ENCODE peak calls at places on chromosomes 7 and 10, in eight cellular contexts. U, O, W, R, B, I, E and Q are unnamed samples.

GRCh38 chr7:148700693-148701092 is 2.0 kb downstream of the CUL1 start:
- DNase-seq in E (peak; percentile 43), R (no peak), O (peak; percentile 42), B (peak; percentile 25), I (no peak), U (no peak), W (no peak), Q (peak; percentile 82)

GRCh38 chr10:43981232-43981631 is 332.6 kb upstream of the ZNF32 start:
- DNase-seq in O (no peak), B (no peak), U (no peak), R (no peak), W (no peak), I (no peak), E (no peak), Q (peak; percentile 29)

GRCh38 chr10:43854042-43854441 is 205.4 kb upstream of the ZNF32 start:
- DNase-seq in B (peak; percentile 84), W (no peak), E (no peak), I (no peak), R (no peak), U (peak; percentile 58), O (no peak), Q (no peak)

GRCh38 chr10:2076528-2076927 is 339.2 kb upstream of the ADARB2 start:
- DNase-seq in U (no peak), I (no peak), O (no peak), R (no peak), B (no peak), W (no peak), E (no peak), Q (no peak)

GRCh38 chr10:74754397-74754796 is 72.0 kb upstream of the KAT6B start:
- DNase-seq in O (no peak), R (no peak), I (no peak), E (no peak), U (no peak), B (no peak), W (no peak), Q (no peak)

GRCh38 chr10:110733256-110733952 is 89.3 kb downstream of the RBM20 start:
- DNase-seq in B (peak; percentile 16), U (no peak), E (no peak), O (no peak), I (no peak), R (no peak), W (no peak), Q (peak; percentile 86)

GRCh38 chr7:156985101-156985967 is 25.1 kb downstream of the MNX1 start:
- DNase-seq in E (peak; percentile 15), R (no peak), W (no peak), O (no peak), U (peak; percentile 66), I (no peak), B (no peak), Q (peak; percentile 5)

GRCh38 chr7:135777626-135778398 is 29.2 kb upstream of the FAM180A start:
- DNase-seq in B (peak; percentile 16), U (no peak), R (no peak), O (no peak), W (no peak), E (no peak), I (no peak), Q (no peak)

GRCh38 chr7:29135851-29136250 is 10.5 kb downstream of the CPVL start:
- DNase-seq in B (no peak), E (no peak), W (no peak), R (no peak), U (no peak), I (no peak), O (no peak), Q (no peak)

GRCh38 chr7:143372070-143372469 is 9.1 kb upstream of the ZYX start:
- DNase-seq in E (peak; percentile 95), I (peak; percentile 51), W (no peak), O (peak; percentile 41), U (no peak), R (no peak), B (peak; percentile 81), Q (no peak)

GRCh38 chr10:52146766-52147165 is 167.3 kb upstream of the DKK1 start:
- DNase-seq in W (no peak), R (no peak), I (no peak), E (no peak), O (no peak), B (no peak), U (no peak), Q (no peak)

GRCh38 chr7:8125680-8126444 is 136.1 kb downstream of the ICA1 start:
- DNase-seq in W (no peak), E (peak; percentile 25), O (peak; percentile 77), I (no peak), U (no peak), B (no peak), R (no peak), Q (peak; percentile 75)

DNA sequence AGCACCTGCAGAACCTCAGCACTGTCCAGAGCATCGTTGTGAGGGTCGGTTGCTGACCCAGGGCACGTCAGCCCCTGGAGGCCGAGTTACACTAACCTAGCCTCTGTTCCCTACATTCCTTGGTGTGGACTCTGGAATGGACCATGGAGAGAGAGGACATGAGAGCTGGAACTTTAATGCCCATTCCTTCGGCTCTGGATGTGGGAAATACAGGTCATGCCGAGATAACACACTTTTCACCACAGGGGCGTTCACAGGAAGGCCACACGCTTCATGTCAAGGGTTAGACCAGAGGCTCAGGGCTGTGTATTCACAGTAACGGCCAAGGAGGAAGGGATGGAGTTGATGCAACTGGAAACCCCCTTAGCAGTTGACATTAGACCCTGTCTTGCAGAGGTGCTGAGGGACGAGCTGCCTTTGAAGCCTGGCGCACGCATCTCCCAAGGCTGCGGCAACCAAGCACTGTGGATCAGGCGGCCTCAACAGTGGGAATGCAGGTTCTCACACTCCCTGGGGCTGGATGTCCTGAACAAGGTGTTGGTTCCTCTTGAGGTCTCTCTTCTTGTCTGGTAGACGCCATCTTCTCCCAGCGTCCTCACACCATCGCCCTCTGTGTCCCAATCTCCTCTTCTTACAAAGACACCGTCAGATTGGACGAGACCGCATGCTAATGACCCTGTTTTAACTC is 245.2 kb downstream of the KLF6 start:
- DNase-seq in U (no peak), E (no peak), O (no peak), W (no peak), B (no peak), R (no peak), I (no peak), Q (no peak)
- H3K27me3 ChIP-seq in U (no peaks in the 10 kb centered on the region), E (no peaks in the 10 kb centered on the region), O (no peaks in the 10 kb centered on the region), W (no peaks in the 10 kb centered on the region), B (no peaks in the 10 kb centered on the region), R (no peaks in the 10 kb centered on the region), I (no peaks in the 10 kb centered on the region), Q (no peaks in the 10 kb centered on the region)

DNA sequence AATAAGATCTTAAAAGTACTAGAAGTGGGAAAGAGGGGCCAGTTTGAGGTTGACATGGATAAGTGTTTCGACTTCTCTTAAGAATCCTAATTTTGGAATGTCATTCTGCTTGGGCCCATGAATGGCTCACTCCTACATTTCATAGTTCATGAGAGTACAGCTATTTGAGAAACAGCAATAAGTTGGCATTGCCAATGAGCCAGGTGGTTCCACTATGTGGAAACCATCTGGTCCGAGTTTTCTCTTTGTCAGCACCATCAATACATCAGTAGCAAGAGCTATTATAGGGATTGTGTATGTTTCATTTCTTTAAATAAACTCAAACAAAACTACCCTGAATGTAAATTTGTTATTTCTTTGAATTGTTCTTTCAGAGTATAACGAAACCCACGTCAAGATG is 78.1 kb upstream of the NEBL start:
- DNase-seq in W (no peak), R (no peak), U (no peak), O (no peak), B (no peak), I (no peak), E (no peak), Q (peak; percentile 81)
- H3K27me3 ChIP-seq in W (no peaks in the 10 kb centered on the region), R (no peaks in the 10 kb centered on the region), U (no peaks in the 10 kb centered on the region), O (no peaks in the 10 kb centered on the region), B (no peaks in the 10 kb centered on the region), I (no peaks in the 10 kb centered on the region), E (no peaks in the 10 kb centered on the region), Q (no peaks in the 10 kb centered on the region)

GRCh38 chr7:158075633-158076001 is 512.0 kb downstream of the PTPRN2 start:
- DNase-seq in W (no peak), B (no peak), U (no peak), R (no peak), E (no peak), I (no peak), O (no peak), Q (no peak)

GRCh38 chr7:158070222-158070920 is 517.3 kb downstream of the PTPRN2 start:
- DNase-seq in E (no peak), U (no peak), W (no peak), B (no peak), O (no peak), R (no peak), I (no peak), Q (no peak)

GRCh38 chr7:158073845-158074840 is 513.5 kb downstream of the PTPRN2 start:
- DNase-seq in E (no peak), B (no peak), W (no peak), I (no peak), O (no peak), U (no peak), R (no peak), Q (no peak)

GRCh38 chr7:158074896-158075632 is 512.6 kb downstream of the PTPRN2 start:
- DNase-seq in U (no peak), W (no peak), B (no peak), O (no peak), E (no peak), I (no peak), R (no peak), Q (no peak)

DNA sequence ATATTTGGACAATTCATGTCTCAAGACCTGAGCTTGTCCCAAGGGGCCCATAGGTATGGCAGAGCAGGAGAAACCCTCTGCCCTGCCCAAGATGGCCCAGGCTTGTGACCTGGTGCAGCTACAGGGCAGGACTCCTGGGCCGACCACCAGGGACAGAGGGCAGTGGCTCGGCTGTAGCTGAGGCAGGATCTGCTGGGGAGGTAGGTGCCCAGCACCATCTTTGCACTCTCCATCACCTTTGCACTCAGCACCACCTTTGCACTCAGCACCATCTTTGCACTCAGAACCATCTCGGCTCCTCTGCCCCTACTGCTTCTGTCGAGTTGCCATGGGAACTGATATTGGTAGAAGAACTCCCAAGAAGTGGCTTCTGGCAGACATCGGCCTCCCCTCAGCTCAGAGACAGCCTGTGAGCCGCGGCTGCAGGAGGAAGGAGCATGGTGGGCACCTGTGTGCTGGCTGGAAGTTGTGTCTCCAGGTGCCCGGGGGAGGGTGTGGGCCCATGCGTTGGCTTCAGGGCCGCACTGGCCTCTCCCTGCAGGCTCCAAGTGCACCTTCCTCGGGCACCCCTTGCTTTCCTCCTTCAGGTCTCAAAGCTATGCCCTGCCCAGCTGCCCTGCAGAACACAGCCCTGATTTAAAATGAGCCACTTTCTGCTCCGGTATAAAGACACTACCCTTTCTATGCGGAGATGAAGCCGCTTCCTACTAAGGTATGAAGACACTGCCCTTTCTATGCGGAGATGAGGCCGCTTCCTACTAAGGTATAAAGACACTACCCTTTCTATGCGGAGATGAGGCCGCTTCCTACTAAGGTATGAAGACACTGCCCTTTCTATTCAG is 514.5 kb downstream of the PTPRN2 start:
- DNase-seq in O (no peak), R (no peak), W (no peak), E (no peak), U (no peak), B (no peak), I (no peak), Q (no peak)
- H3K27me3 ChIP-seq in O (no peaks in the 10 kb centered on the region), R (no peaks in the 10 kb centered on the region), W (no peaks in the 10 kb centered on the region), E (no peaks in the 10 kb centered on the region), U (peaks cover 18% of the 10 kb centered on the region), B (no peaks in the 10 kb centered on the region), I (no peaks in the 10 kb centered on the region), Q (peaks cover 62% of the 10 kb centered on the region)

DNA sequence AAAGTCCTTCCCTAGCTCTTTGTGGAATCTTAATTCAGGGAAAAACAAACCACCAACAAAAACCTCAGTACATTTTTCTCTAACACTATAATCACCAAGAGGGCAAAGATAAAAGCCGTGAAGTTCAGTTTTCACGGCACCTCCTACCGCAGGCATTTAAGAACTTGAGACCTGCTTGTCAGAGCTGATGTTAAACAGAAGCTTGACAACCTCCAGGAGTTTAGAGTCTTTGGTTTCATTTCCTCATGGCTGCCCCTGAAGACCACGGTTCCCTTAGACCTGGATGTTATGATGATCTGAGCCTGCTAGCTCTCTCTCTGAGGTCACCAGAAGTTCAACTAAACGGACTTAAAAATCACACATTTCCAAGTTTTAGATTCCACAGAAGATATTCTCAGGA is 258.1 kb downstream of the GFRA1 start:
- DNase-seq in I (no peak), R (no peak), U (no peak), O (no peak), W (no peak), B (no peak), E (no peak), Q (peak; percentile 53)
- H3K27me3 ChIP-seq in I (no peaks in the 10 kb centered on the region), R (no peaks in the 10 kb centered on the region), U (no peaks in the 10 kb centered on the region), O (no peaks in the 10 kb centered on the region), W (no peaks in the 10 kb centered on the region), B (no peaks in the 10 kb centered on the region), E (no peaks in the 10 kb centered on the region), Q (no peaks in the 10 kb centered on the region)